ENCODE peak calls at places on chromosomes 6 and 20, in ten cellular contexts. W is ascending aorta; N is astrocyte of the cerebellum; L is MM.1S; D is spleen; O is cardiac muscle cell; H is colonic mucosa; T is pancreas; V is CD4-positive, CD25-positive, alpha-beta regulatory T cell; E is lower leg skin. X is an unnamed sample.

GRCh38 chr6:111032493-111033140 is 50.8 kb downstream of the RPF2 start:
- DNase-seq in W (no peak), N (no peak), L (no peak), D (no peak), O (peak), H (no peak), T (no peak), V (no peak), E (no peak), X (no peak)

GRCh38 chr20:4513720-4514119 is 208.0 kb upstream of the PRND start:
- DNase-seq in W (no peak), N (peak), L (no peak), D (no peak), O (peak), H (no peak), T (no peak), V (no peak), E (no peak), X (no peak)

GRCh38 chr6:92810913-92811312 is 608.4 kb downstream of the EPHA7 start:
- DNase-seq in W (no peak), N (peak), L (peak), D (no peak), O (peak), H (no peak), T (no peak), V (peak), E (no peak), X (peak)

GRCh38 chr6:41428995-41429417 is 93.6 kb downstream of the NCR2 start:
- DNase-seq in W (peak), N (no peak), L (no peak), D (no peak), O (peak), H (peak), T (no peak), V (no peak), E (peak), X (no peak)

GRCh38 chr6:151286192-151286591 is 46.4 kb downstream of the AKAP12 start:
- DNase-seq in W (no peak), N (no peak), L (no peak), D (no peak), O (no peak), H (no peak), T (no peak), V (no peak), E (no peak), X (no peak)

GRCh38 chr20:37504404-37505096 is 16.5 kb upstream of the NNAT start:
- DNase-seq in W (no peak), N (no peak), L (no peak), D (no peak), O (no peak), H (no peak), T (no peak), V (no peak), E (no peak), X (no peak)

GRCh38 chr20:61531553-61532345 is 279.7 kb downstream of the CDH4 start:
- DNase-seq in W (no peak), N (peak), L (no peak), D (no peak), O (peak), H (no peak), T (no peak), V (no peak), E (no peak), X (no peak)

GRCh38 chr6:20098267-20098876 is 113.9 kb downstream of the MBOAT1 start:
- DNase-seq in W (no peak), N (no peak), L (no peak), D (no peak), O (peak), H (no peak), T (no peak), V (no peak), E (no peak), X (no peak)

GRCh38 chr6:52582446-52582845 is 5.6 kb upstream of the TRAM2 start:
- DNase-seq in W (no peak), N (no peak), L (no peak), D (no peak), O (no peak), H (no peak), T (no peak), V (no peak), E (no peak), X (no peak)

GRCh38 chr20:32528291-32528891 is 56.7 kb downstream of the NOL4L start:
- DNase-seq in W (no peak), N (no peak), L (no peak), D (peak), O (peak), H (no peak), T (peak), V (peak), E (no peak), X (no peak)

GRCh38 chr20:10179574-10180298 is 38.9 kb upstream of the SNAP25 start:
- DNase-seq in W (no peak), N (no peak), L (no peak), D (no peak), O (peak), H (no peak), T (no peak), V (no peak), E (no peak), X (no peak)

GRCh38 chr6:22222469-22222868 is 74.4 kb downstream of the PRL start:
- DNase-seq in W (no peak), N (no peak), L (no peak), D (no peak), O (no peak), H (no peak), T (no peak), V (no peak), E (no peak), X (no peak)

GRCh38 chr6:22218410-22218809 is 78.4 kb downstream of the PRL start:
- DNase-seq in W (no peak), N (no peak), L (no peak), D (no peak), O (no peak), H (no peak), T (no peak), V (no peak), E (no peak), X (no peak)

GRCh38 chr6:22221630-22222029 is 75.2 kb downstream of the PRL start:
- DNase-seq in W (no peak), N (no peak), L (no peak), D (no peak), O (no peak), H (no peak), T (no peak), V (no peak), E (no peak), X (no peak)

GRCh38 chr6:22219916-22220315 is 76.9 kb downstream of the PRL start:
- DNase-seq in W (no peak), N (no peak), L (no peak), D (no peak), O (no peak), H (no peak), T (no peak), V (no peak), E (no peak), X (no peak)

GRCh38 chr6:22221211-22221610 is 75.6 kb downstream of the PRL start:
- DNase-seq in W (no peak), N (no peak), L (no peak), D (no peak), O (no peak), H (no peak), T (no peak), V (no peak), E (no peak), X (no peak)
- H3K4me3 ChIP-seq in W (no peak), N (no peak), L (no peak), D (no peak), O (no peak), H (no peak), T (no peak), V (no peak), E (no peak), X (no peak)

GRCh38 chr6:106519460-106520394 is 109.6 kb downstream of the RTN4IP1 start:
- DNase-seq in W (no peak), N (peak), L (no peak), D (peak), O (peak), H (no peak), T (no peak), V (peak), E (no peak), X (peak)
- H3K4me3 ChIP-seq in W (peak), N (peak), L (no peak), D (peak), O (no peak), H (no peak), T (no peak), V (peak), E (no peak), X (peak)

GRCh38 chr6:44256291-44257006 is 879 bp downstream of the SLC35B2 start:
- DNase-seq in W (no peak), N (no peak), L (peak), D (peak), O (no peak), H (peak), T (no peak), V (no peak), E (no peak), X (no peak)

GRCh38 chr6:44254201-44254956 is 2.9 kb downstream of the SLC35B2 start:
- DNase-seq in W (no peak), N (no peak), L (no peak), D (peak), O (no peak), H (no peak), T (no peak), V (no peak), E (no peak), X (no peak)

GRCh38 chr6:44255848-44256247 is 1.5 kb downstream of the SLC35B2 start:
- DNase-seq in W (no peak), N (no peak), L (peak), D (no peak), O (no peak), H (no peak), T (no peak), V (no peak), E (no peak), X (no peak)

GRCh38 chr6:44253307-44254101 is 3.8 kb downstream of the SLC35B2 start:
- DNase-seq in W (no peak), N (no peak), L (peak), D (peak), O (peak), H (peak), T (no peak), V (peak), E (no peak), X (no peak)

DNA sequence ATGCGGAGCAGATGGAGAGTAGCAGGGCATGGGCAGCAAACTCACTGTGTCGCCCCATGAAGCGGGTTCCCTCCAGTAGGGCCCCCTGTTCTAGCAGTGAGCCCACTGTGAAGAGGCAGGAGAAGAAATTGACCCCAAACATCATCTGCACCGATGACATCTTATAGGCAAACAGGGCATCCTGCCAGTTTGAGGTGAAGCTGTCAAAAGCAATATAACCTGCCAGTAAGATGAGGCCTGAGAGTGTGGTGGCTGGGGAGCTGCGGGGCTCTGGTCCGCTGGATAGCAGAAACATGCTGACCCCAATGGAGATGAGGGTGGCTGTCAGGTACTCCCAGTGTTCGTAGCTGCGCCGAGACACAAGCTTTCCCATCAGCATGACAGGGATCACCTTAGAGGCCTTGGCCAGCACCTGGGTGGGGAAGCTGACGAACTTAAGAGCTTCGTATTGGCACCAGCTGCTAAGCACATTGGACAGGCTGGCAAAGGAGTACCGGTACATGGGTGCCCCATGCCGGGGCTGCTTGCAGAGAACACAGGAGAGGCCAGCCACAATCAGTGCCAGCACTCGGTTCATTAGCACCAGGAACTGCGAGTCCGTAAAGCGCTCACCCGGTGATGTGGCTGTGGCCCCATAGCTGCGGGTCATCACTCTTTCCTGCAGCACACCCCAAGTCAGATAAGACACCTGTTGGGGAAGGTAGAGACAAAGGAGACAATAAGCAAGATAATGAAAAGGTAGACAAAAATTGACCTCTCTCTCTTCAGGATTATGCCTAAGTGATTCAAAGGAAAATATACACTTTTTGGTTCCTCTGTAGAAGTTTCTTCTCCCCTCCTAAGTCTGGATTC is 2.1 kb downstream of the SLC35B2 start:
- DNase-seq in W (no peak), N (no peak), L (peak), D (peak), O (no peak), H (no peak), T (no peak), V (no peak), E (no peak), X (no peak)
- H3K4me3 ChIP-seq in W (no peak), N (no peak), L (no peak), D (peak), O (no peak), H (no peak), T (no peak), V (peak), E (no peak), X (peak)

GRCh38 chr6:39227476-39227875 is 1.8 kb downstream of the KCNK5 start:
- DNase-seq in W (no peak), N (no peak), L (no peak), D (no peak), O (no peak), H (no peak), T (no peak), V (no peak), E (no peak), X (no peak)
- H3K4me3 ChIP-seq in W (no peak), N (no peak), L (no peak), D (peak), O (no peak), H (peak), T (peak), V (peak), E (no peak), X (no peak)

GRCh38 chr20:3160418-3160817 is 753 bp upstream of the FASTKD5 start:
- DNase-seq in W (no peak), N (no peak), L (no peak), D (no peak), O (no peak), H (no peak), T (no peak), V (no peak), E (no peak), X (no peak)
- H3K4me3 ChIP-seq in W (peak), N (peak), L (no peak), D (peak), O (peak), H (peak), T (no peak), V (peak), E (no peak), X (peak)